ENCODE peak calls at places on chromosomes 7 and 10, in five cellular contexts. S, J, F, W and A are unnamed samples.

GRCh38 chr10:5183923-5184322 is 1.0 kb downstream of the AKR1C8 start:
- DNase-seq in J (no peak), S (no peak), W (no peak), F (no peak), A (no peak)

GRCh38 chr7:37999673-38000072 is 79.2 kb downstream of the EPDR1 start:
- DNase-seq in J (no peak), W (no peak), S (no peak), F (no peak), A (no peak)

GRCh38 chr7:150666412-150666811 is 19.1 kb upstream of the GIMAP2 start:
- DNase-seq in F (no peak), J (no peak), S (no peak), W (no peak), A (no peak)

GRCh38 chr7:157459966-157460365 is 123.2 kb downstream of the DNAJB6 start:
- DNase-seq in S (no peak), F (no peak), J (no peak), W (no peak), A (no peak)

GRCh38 chr7:37558320-37558719 is 109.7 kb upstream of the ELMO1 start:
- DNase-seq in F (no peak), W (no peak), J (no peak), S (no peak), A (no peak)

GRCh38 chr7:98238076-98238475 is 14.0 kb downstream of the TECPR1 start:
- DNase-seq in J (no peak), F (no peak), S (no peak), W (no peak), A (no peak)

GRCh38 chr10:43299579-43299978 is 32.7 kb upstream of the RASGEF1A start:
- DNase-seq in J (no peak), F (peak), S (no peak), W (no peak), A (no peak)

GRCh38 chr7:137454169-137455166 is 110.9 kb upstream of the PTN start:
- DNase-seq in F (no peak), W (peak), J (peak), S (no peak), A (peak)

GRCh38 chr7:55053651-55054226 is 34.9 kb downstream of the EGFR start:
- DNase-seq in F (no peak), J (no peak), S (no peak), W (no peak), A (peak)

GRCh38 chr7:11328309-11328708 is 354.6 kb downstream of the PHF14 start:
- DNase-seq in W (peak), J (no peak), S (no peak), F (no peak), A (no peak)

GRCh38 chr10:43265799-43266721 is 805 bp downstream of the RASGEF1A start:
- DNase-seq in W (peak), S (peak), F (peak), J (no peak), A (no peak)

GRCh38 chr7:27237735-27238334 is 4.8 kb upstream of the EVX1 start:
- DNase-seq in S (no peak), W (no peak), J (peak), F (peak), A (peak)

GRCh38 chr7:81857385-81857784 is 87.5 kb upstream of the HGF start:
- DNase-seq in S (no peak), W (no peak), F (no peak), J (no peak), A (peak)

GRCh38 chr10:114221235-114221634 is 17.8 kb upstream of the VWA2 start:
- DNase-seq in F (no peak), S (no peak), W (no peak), J (no peak), A (no peak)

GRCh38 chr7:77461246-77461645 is 45.1 kb upstream of the GSAP start:
- DNase-seq in J (peak), W (no peak), S (no peak), F (no peak), A (no peak)

GRCh38 chr7:36261019-36261754 is 108.1 kb downstream of the EEPD1 start:
- DNase-seq in J (peak), W (no peak), F (no peak), S (no peak), A (no peak)

GRCh38 chr7:137445998-137446397 is 102.5 kb upstream of the PTN start:
- DNase-seq in J (no peak), S (no peak), F (no peak), W (no peak), A (no peak)

GRCh38 chr10:71052261-71052660 is 160.1 kb upstream of the UNC5B start:
- DNase-seq in F (no peak), W (no peak), S (no peak), J (no peak), A (no peak)

GRCh38 chr10:4086041-4086886 is 301.3 kb upstream of the KLF6 start:
- DNase-seq in J (no peak), F (no peak), W (peak), S (no peak), A (peak)

GRCh38 chr10:47421057-47421952 is 37.2 kb upstream of the ZNF488 start:
- DNase-seq in F (no peak), W (no peak), J (peak), S (no peak), A (peak)

GRCh38 chr7:140723002-140723401 is 26.5 kb downstream of the NDUFB2 start:
- DNase-seq in S (no peak), F (peak), J (no peak), W (no peak), A (no peak)

GRCh38 chr10:132891313-132891712 is 51.1 kb downstream of the CFAP46 start:
- DNase-seq in S (no peak), F (no peak), J (no peak), W (no peak), A (no peak)

GRCh38 chr10:48614481-48615383 is 9.9 kb upstream of the ARHGAP22 start:
- DNase-seq in W (no peak), F (no peak), J (peak), S (no peak), A (peak)

GRCh38 chr10:22702348-22702747 is 12.0 kb downstream of the PIP4K2A start:
- DNase-seq in S (no peak), J (no peak), W (no peak), F (no peak), A (peak)

GRCh38 chr7:30396379-30396778 is 82.2 kb downstream of the NOD1 start:
- DNase-seq in F (no peak), S (no peak), W (no peak), J (no peak), A (peak)

GRCh38 chr10:70510904-70511303 is 32.3 kb downstream of the PALD1 start:
- DNase-seq in S (no peak), W (no peak), J (no peak), F (no peak), A (peak)

GRCh38 chr10:132519382-132520146 is 18.0 kb upstream of the INPP5A start:
- DNase-seq in J (no peak), S (no peak), F (no peak), W (no peak), A (no peak)

GRCh38 chr10:113445736-113446135 is 107.1 kb upstream of the HABP2 start:
- DNase-seq in J (no peak), W (no peak), S (no peak), F (no peak), A (no peak)

GRCh38 chr10:72927485-72927884 is 27.1 kb downstream of the PLA2G12B start:
- DNase-seq in W (no peak), F (no peak), J (no peak), S (no peak), A (no peak)

GRCh38 chr7:8290645-8291308 is 28.8 kb upstream of the ICA1 start:
- DNase-seq in J (no peak), W (no peak), S (no peak), F (no peak), A (peak)

GRCh38 chr7:45402480-45403218 is 171.5 kb upstream of the ADCY1 start:
- DNase-seq in S (no peak), W (no peak), F (peak), J (peak), A (peak)

GRCh38 chr7:104160375-104160774 is 47.4 kb downstream of the ORC5 start:
- DNase-seq in J (no peak), W (peak), S (no peak), F (no peak), A (peak)

GRCh38 chr10:119489572-119490326 is 52.8 kb downstream of the RGS10 start:
- DNase-seq in W (peak), F (peak), S (peak), J (peak), A (peak)